ENCODE peak calls at places on chromosome 22, in ten cellular contexts. R, O, W, V, C, M, G, K, X and T are unnamed samples.

GRCh38 chr22:39479254-39479653 is 22.4 kb downstream of the MGAT3 start:
- DNase-seq in V (no peak), X (no peak), O (no peak), G (no peak), W (no peak), M (no peak), K (no peak), R (no peak), C (no peak), T (no peak)

GRCh38 chr22:45972091-45972867 is 4.7 kb downstream of the WNT7B start:
- DNase-seq in W (no peak), R (no peak), M (no peak), C (no peak), X (no peak), G (no peak), V (peak), K (no peak), O (no peak), T (no peak)

GRCh38 chr22:30767656-30768055 is 73.0 kb downstream of the OSBP2 start:
- DNase-seq in K (no peak), R (no peak), G (no peak), X (no peak), W (no peak), O (no peak), M (no peak), V (no peak), C (no peak), T (no peak)

GRCh38 chr22:40419718-40420117 is 49.3 kb downstream of the SGSM3 start:
- DNase-seq in C (no peak), R (no peak), O (no peak), X (no peak), K (no peak), G (no peak), M (no peak), V (no peak), W (no peak), T (no peak)

GRCh38 chr22:19598054-19598855 is 74.0 kb upstream of the CLDN5 start:
- DNase-seq in K (no peak), M (peak), R (no peak), V (no peak), O (no peak), W (peak), G (no peak), X (no peak), C (peak), T (no peak)

GRCh38 chr22:43884600-43885318 is 7.1 kb downstream of the PNPLA5 start:
- DNase-seq in R (peak), G (peak), X (peak), C (peak), M (peak), V (peak), O (no peak), W (peak), K (no peak), T (no peak)

GRCh38 chr22:30206964-30207363 is 39.6 kb downstream of the LIF start:
- DNase-seq in R (peak), X (no peak), K (peak), V (peak), G (no peak), O (peak), C (no peak), M (peak), W (no peak), T (peak)

GRCh38 chr22:49023879-49024774 is 803.5 kb downstream of the BRD1 start:
- DNase-seq in R (no peak), X (no peak), O (no peak), G (no peak), M (no peak), V (no peak), W (no peak), K (no peak), C (no peak), T (no peak)

GRCh38 chr22:47115921-47116320 is 353.5 kb downstream of the TBC1D22A start:
- DNase-seq in O (no peak), W (no peak), X (no peak), C (no peak), M (no peak), R (no peak), K (no peak), V (no peak), G (no peak), T (no peak)

GRCh38 chr22:27732391-27732790 is 69.2 kb downstream of the MN1 start:
- DNase-seq in C (no peak), K (no peak), R (no peak), X (no peak), M (no peak), W (no peak), O (no peak), G (no peak), V (no peak), T (no peak)

GRCh38 chr22:42333544-42333943 is 63.1 kb upstream of the TCF20 start:
- DNase-seq in O (no peak), X (no peak), G (no peak), R (no peak), V (no peak), C (no peak), K (no peak), W (no peak), M (no peak), T (no peak)

GRCh38 chr22:19290400-19291217 is 910 bp downstream of the CLTCL1 start:
- DNase-seq in G (no peak), X (no peak), M (no peak), K (peak), O (no peak), W (no peak), V (no peak), C (no peak), R (no peak), T (no peak)

GRCh38 chr22:42101186-42101585 is 10.6 kb upstream of the NDUFA6 start:
- DNase-seq in K (no peak), X (no peak), M (no peak), R (no peak), W (no peak), O (no peak), V (no peak), C (no peak), G (no peak), T (no peak)

GRCh38 chr22:17966403-17966717 is 58.0 kb downstream of the MICAL3 start:
- DNase-seq in M (no peak), X (no peak), R (no peak), W (no peak), G (no peak), K (no peak), V (no peak), C (no peak), O (no peak), T (no peak)

GRCh38 chr22:37545703-37546435 is 14.4 kb upstream of the CDC42EP1 start:
- DNase-seq in W (no peak), V (no peak), R (peak), C (no peak), K (peak), X (no peak), O (peak), M (peak), G (no peak), T (no peak)

GRCh38 chr22:49547751-49548239 is 279.9 kb downstream of the BRD1 start:
- DNase-seq in G (no peak), O (no peak), X (no peak), R (no peak), V (no peak), M (no peak), K (no peak), W (no peak), C (no peak), T (no peak)

GRCh38 chr22:41367039-41367679 is 14.6 kb upstream of the TEF start:
- DNase-seq in O (peak), R (no peak), W (no peak), M (peak), G (no peak), C (no peak), V (peak), X (no peak), K (peak), T (peak)

GRCh38 chr22:29167032-29167911 is 38.4 kb upstream of the EMID1 start:
- DNase-seq in R (no peak), M (no peak), C (peak), O (no peak), G (peak), X (peak), K (no peak), W (peak), V (no peak), T (no peak)

GRCh38 chr22:40757071-40757470 is 62.1 kb downstream of the SLC25A17 start:
- DNase-seq in M (peak), K (no peak), G (no peak), R (no peak), V (no peak), O (no peak), W (no peak), X (no peak), C (no peak), T (no peak)

GRCh38 chr22:40190501-40190900 is 12.8 kb downstream of the TNRC6B start:
- DNase-seq in R (no peak), O (no peak), C (no peak), X (no peak), V (no peak), W (no peak), G (no peak), M (no peak), K (no peak), T (no peak)

GRCh38 chr22:29633514-29634312 is 30.3 kb downstream of the NF2 start:
- DNase-seq in O (no peak), K (no peak), X (no peak), R (no peak), G (no peak), M (no peak), C (no peak), V (no peak), W (no peak), T (no peak)

GRCh38 chr22:26354707-26355106 is 74.4 kb upstream of the ASPHD2 start:
- DNase-seq in X (no peak), C (no peak), W (no peak), V (no peak), O (no peak), M (no peak), G (no peak), R (no peak), K (no peak), T (no peak)

GRCh38 chr22:47596176-47596690 is 833.8 kb downstream of the TBC1D22A start:
- DNase-seq in O (no peak), W (no peak), K (no peak), M (no peak), X (no peak), R (no peak), C (no peak), G (no peak), V (no peak), T (no peak)

GRCh38 chr22:29377979-29378378 is 10.4 kb downstream of the AP1B1 start:
- DNase-seq in G (no peak), M (peak), O (no peak), C (no peak), V (no peak), W (no peak), R (no peak), K (no peak), X (no peak), T (no peak)

GRCh38 chr22:43826142-43827093 is 14.3 kb upstream of the EFCAB6 start:
- DNase-seq in R (no peak), K (no peak), V (peak), X (no peak), G (no peak), O (peak), C (no peak), M (peak), W (no peak), T (no peak)

GRCh38 chr22:50711446-50712340 is 26.3 kb upstream of the ACR start:
- DNase-seq in C (no peak), G (no peak), V (no peak), W (no peak), R (no peak), O (no peak), X (no peak), M (no peak), K (no peak), T (no peak)

GRCh38 chr22:30290679-30291333 is 1.5 kb upstream of the CASTOR1 start:
- DNase-seq in C (no peak), M (peak), K (peak), W (no peak), O (no peak), V (peak), X (no peak), G (no peak), R (peak), T (peak)